ENCODE peak calls at places on chromosomes 11 and 22, in nine cellular contexts. One of them, this sample, is unnamed.

GRCh38 chr11:32658639-32659406 is 75.2 kb downstream of the EIF3M start:
- DNase-seq in osteoblast: no peak
- DNase-seq in heart left ventricle: no peak
- DNase-seq in IMR-90: peak
- DNase-seq in psoas muscle: no peak
- DNase-seq in mammary epithelial cell: peak
- DNase-seq in lower lobe of right lung: no peak
- DNase-seq in endodermal cell: no peak
- DNase-seq in foreskin fibroblast: peak
- DNase-seq in this sample: no peak

GRCh38 chr11:67373916-67374570 is 645 bp upstream of the CLCF1 start:
- DNase-seq in mammary epithelial cell: peak
- DNase-seq in lower lobe of right lung: peak
- DNase-seq in osteoblast: peak
- DNase-seq in foreskin fibroblast: peak
- DNase-seq in psoas muscle: peak
- DNase-seq in heart left ventricle: peak
- DNase-seq in IMR-90: peak
- DNase-seq in endodermal cell: peak
- DNase-seq in this sample: peak

GRCh38 chr22:48693377-48694135 is 1134.1 kb downstream of the BRD1 start:
- DNase-seq in endodermal cell: no peak
- DNase-seq in heart left ventricle: no peak
- DNase-seq in foreskin fibroblast: no peak
- DNase-seq in psoas muscle: peak
- DNase-seq in osteoblast: no peak
- DNase-seq in lower lobe of right lung: peak
- DNase-seq in mammary epithelial cell: no peak
- DNase-seq in IMR-90: no peak
- DNase-seq in this sample: no peak

GRCh38 chr22:19713650-19714319 is 518 bp upstream of the SEPTIN5 start:
- DNase-seq in osteoblast: peak
- DNase-seq in endodermal cell: peak
- DNase-seq in mammary epithelial cell: no peak
- DNase-seq in IMR-90: no peak
- DNase-seq in heart left ventricle: peak
- DNase-seq in foreskin fibroblast: no peak
- DNase-seq in lower lobe of right lung: no peak
- DNase-seq in psoas muscle: peak
- DNase-seq in this sample: no peak

GRCh38 chr11:7548659-7549283 is 35.0 kb downstream of the PPFIBP2 start:
- DNase-seq in IMR-90: no peak
- DNase-seq in endodermal cell: peak
- DNase-seq in heart left ventricle: no peak
- DNase-seq in mammary epithelial cell: no peak
- DNase-seq in osteoblast: no peak
- DNase-seq in psoas muscle: no peak
- DNase-seq in lower lobe of right lung: no peak
- DNase-seq in foreskin fibroblast: no peak
- DNase-seq in this sample: no peak

GRCh38 chr11:111331711-111332479 is 33.5 kb downstream of the POU2AF3 start:
- DNase-seq in endodermal cell: no peak
- DNase-seq in foreskin fibroblast: peak
- DNase-seq in psoas muscle: no peak
- DNase-seq in lower lobe of right lung: no peak
- DNase-seq in IMR-90: peak
- DNase-seq in osteoblast: no peak
- DNase-seq in heart left ventricle: no peak
- DNase-seq in mammary epithelial cell: peak
- DNase-seq in this sample: no peak

GRCh38 chr11:104534268-104534667 is 364.0 kb downstream of the CASP12 start:
- DNase-seq in psoas muscle: no peak
- DNase-seq in heart left ventricle: no peak
- DNase-seq in lower lobe of right lung: no peak
- DNase-seq in foreskin fibroblast: peak
- DNase-seq in IMR-90: peak
- DNase-seq in mammary epithelial cell: peak
- DNase-seq in endodermal cell: no peak
- DNase-seq in osteoblast: no peak
- DNase-seq in this sample: peak

GRCh38 chr22:47718337-47718736 is 955.9 kb downstream of the TBC1D22A start:
- DNase-seq in heart left ventricle: no peak
- DNase-seq in mammary epithelial cell: no peak
- DNase-seq in IMR-90: no peak
- DNase-seq in foreskin fibroblast: no peak
- DNase-seq in endodermal cell: no peak
- DNase-seq in lower lobe of right lung: no peak
- DNase-seq in osteoblast: no peak
- DNase-seq in psoas muscle: no peak
- DNase-seq in this sample: no peak

GRCh38 chr11:69878927-69879733 is 59.9 kb upstream of the FGF3 start:
- DNase-seq in endodermal cell: peak
- DNase-seq in heart left ventricle: peak
- DNase-seq in lower lobe of right lung: peak
- DNase-seq in psoas muscle: no peak
- DNase-seq in foreskin fibroblast: no peak
- DNase-seq in osteoblast: no peak
- DNase-seq in mammary epithelial cell: no peak
- DNase-seq in IMR-90: no peak
- DNase-seq in this sample: no peak

GRCh38 chr22:38572065-38572464 is 2.1 kb upstream of the DMC1 start:
- DNase-seq in IMR-90: peak
- DNase-seq in lower lobe of right lung: no peak
- DNase-seq in osteoblast: peak
- DNase-seq in foreskin fibroblast: peak
- DNase-seq in mammary epithelial cell: peak
- DNase-seq in heart left ventricle: no peak
- DNase-seq in psoas muscle: no peak
- DNase-seq in endodermal cell: peak
- DNase-seq in this sample: no peak

GRCh38 chr11:117618273-117618672 is 178.7 kb downstream of the DSCAML1 start:
- DNase-seq in lower lobe of right lung: no peak
- DNase-seq in foreskin fibroblast: no peak
- DNase-seq in psoas muscle: no peak
- DNase-seq in heart left ventricle: no peak
- DNase-seq in IMR-90: no peak
- DNase-seq in endodermal cell: no peak
- DNase-seq in osteoblast: no peak
- DNase-seq in mammary epithelial cell: no peak
- DNase-seq in this sample: no peak

GRCh38 chr11:63670077-63670737 is 969 bp downstream of the ATL3 start:
- DNase-seq in lower lobe of right lung: no peak
- DNase-seq in IMR-90: peak
- DNase-seq in heart left ventricle: no peak
- DNase-seq in mammary epithelial cell: peak
- DNase-seq in endodermal cell: no peak
- DNase-seq in osteoblast: peak
- DNase-seq in psoas muscle: no peak
- DNase-seq in foreskin fibroblast: no peak
- DNase-seq in this sample: peak

GRCh38 chr11:62461740-62462522 is 43.1 kb downstream of the SCGB1A1 start:
- DNase-seq in mammary epithelial cell: no peak
- DNase-seq in lower lobe of right lung: no peak
- DNase-seq in IMR-90: peak
- DNase-seq in psoas muscle: no peak
- DNase-seq in osteoblast: peak
- DNase-seq in heart left ventricle: no peak
- DNase-seq in foreskin fibroblast: no peak
- DNase-seq in endodermal cell: no peak
- DNase-seq in this sample: no peak

GRCh38 chr11:107679255-107680024 is 32.4 kb downstream of the SLN start:
- DNase-seq in IMR-90: no peak
- DNase-seq in endodermal cell: no peak
- DNase-seq in lower lobe of right lung: no peak
- DNase-seq in psoas muscle: no peak
- DNase-seq in foreskin fibroblast: no peak
- DNase-seq in mammary epithelial cell: no peak
- DNase-seq in heart left ventricle: no peak
- DNase-seq in osteoblast: no peak
- DNase-seq in this sample: no peak

GRCh38 chr11:120208777-120209176 is 2.1 kb upstream of the OAF start:
- DNase-seq in IMR-90: peak
- DNase-seq in osteoblast: no peak
- DNase-seq in foreskin fibroblast: peak
- DNase-seq in heart left ventricle: peak
- DNase-seq in mammary epithelial cell: peak
- DNase-seq in endodermal cell: no peak
- DNase-seq in lower lobe of right lung: no peak
- DNase-seq in psoas muscle: peak
- DNase-seq in this sample: peak

GRCh38 chr22:33513388-33514336 is 406.6 kb downstream of the LARGE1 start:
- DNase-seq in lower lobe of right lung: no peak
- DNase-seq in mammary epithelial cell: no peak
- DNase-seq in endodermal cell: no peak
- DNase-seq in foreskin fibroblast: no peak
- DNase-seq in heart left ventricle: no peak
- DNase-seq in IMR-90: peak
- DNase-seq in psoas muscle: no peak
- DNase-seq in osteoblast: peak
- DNase-seq in this sample: no peak

DNA sequence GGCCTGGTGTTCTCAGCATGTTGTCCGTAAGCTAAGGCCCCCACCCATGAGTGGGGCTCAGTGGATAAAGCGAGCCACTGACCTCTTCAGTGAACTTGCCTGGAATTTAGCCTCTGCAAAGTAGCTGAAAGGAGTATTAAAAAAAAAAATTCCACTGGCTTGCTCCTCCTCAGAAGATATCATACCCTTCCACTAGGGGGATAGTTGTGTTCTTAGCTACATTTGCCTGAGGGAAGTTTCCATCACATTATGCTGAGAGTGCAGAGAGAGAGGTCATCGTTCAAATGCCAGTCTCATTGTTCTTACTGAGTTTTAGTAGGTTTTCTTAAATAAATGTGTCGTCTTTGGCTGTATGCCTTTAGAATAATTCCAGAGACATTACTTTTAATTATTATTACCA is 879.7 kb downstream of the JRKL start:
- DNase-seq in foreskin fibroblast: no peak
- DNase-seq in osteoblast: no peak
- DNase-seq in heart left ventricle: no peak
- DNase-seq in psoas muscle: no peak
- DNase-seq in endodermal cell: no peak
- DNase-seq in lower lobe of right lung: no peak
- DNase-seq in IMR-90: no peak
- DNase-seq in mammary epithelial cell: peak
- DNase-seq in this sample: no peak
- TF ChIP-seq CTCF in foreskin fibroblast: no peak
- TF ChIP-seq CTCF in osteoblast: no peak
- TF ChIP-seq CTCF in heart left ventricle: no peak
- TF ChIP-seq CTCF in psoas muscle: peak
- TF ChIP-seq CTCF in endodermal cell: peak
- TF ChIP-seq CTCF in lower lobe of right lung: no peak
- TF ChIP-seq CTCF in IMR-90: no peak
- TF ChIP-seq CTCF in mammary epithelial cell: peak
- TF ChIP-seq CTCF in this sample: peak

GRCh38 chr11:14835491-14836105 is 56.4 kb downstream of the CYP2R1 start:
- DNase-seq in osteoblast: no peak
- DNase-seq in endodermal cell: no peak
- DNase-seq in mammary epithelial cell: no peak
- DNase-seq in lower lobe of right lung: no peak
- DNase-seq in psoas muscle: no peak
- DNase-seq in IMR-90: peak
- DNase-seq in foreskin fibroblast: no peak
- DNase-seq in heart left ventricle: no peak
- DNase-seq in this sample: no peak
- H3K4me3 ChIP-seq in osteoblast: no peak
- H3K4me3 ChIP-seq in endodermal cell: no peak
- H3K4me3 ChIP-seq in mammary epithelial cell: no peak
- H3K4me3 ChIP-seq in lower lobe of right lung: no peak
- H3K4me3 ChIP-seq in psoas muscle: no peak
- H3K4me3 ChIP-seq in IMR-90: no peak
- H3K4me3 ChIP-seq in foreskin fibroblast: no peak
- H3K4me3 ChIP-seq in heart left ventricle: no peak
- H3K4me3 ChIP-seq in this sample: no peak

DNA sequence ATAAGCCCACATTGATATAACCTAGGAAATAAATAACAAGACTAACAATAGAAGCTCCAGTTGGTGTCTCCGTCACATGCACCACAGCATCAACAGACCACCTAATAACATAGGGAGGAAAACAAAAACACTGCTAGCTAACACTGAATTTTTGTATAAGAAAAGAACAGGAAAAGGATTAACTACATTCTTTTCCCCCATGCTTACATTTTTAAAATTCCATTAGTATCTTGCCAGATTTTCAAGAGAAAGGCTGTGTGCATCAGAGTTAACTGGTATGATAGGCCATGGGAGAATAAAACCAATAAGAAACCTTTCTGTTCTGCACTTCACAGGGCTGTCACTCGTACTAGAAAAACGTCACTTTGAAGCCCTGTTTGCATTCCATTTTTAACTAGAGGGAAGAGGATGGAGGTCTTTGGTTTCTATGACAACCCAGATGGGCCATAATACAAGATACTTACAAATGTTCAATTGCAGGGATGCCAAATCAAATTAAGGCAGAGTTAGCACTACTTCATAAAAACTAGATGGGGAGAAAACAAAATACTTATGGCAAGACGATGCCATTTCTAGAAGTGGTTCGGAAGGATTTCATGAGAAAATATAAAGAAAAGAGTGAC is 79.1 kb downstream of the LARGE2 start:
- DNase-seq in foreskin fibroblast: no peak
- DNase-seq in heart left ventricle: no peak
- DNase-seq in lower lobe of right lung: no peak
- DNase-seq in osteoblast: peak
- DNase-seq in psoas muscle: no peak
- DNase-seq in mammary epithelial cell: no peak
- DNase-seq in endodermal cell: no peak
- DNase-seq in IMR-90: peak
- DNase-seq in this sample: peak
- TF ChIP-seq CTCF in foreskin fibroblast: no peak
- TF ChIP-seq CTCF in heart left ventricle: no peak
- TF ChIP-seq CTCF in lower lobe of right lung: no peak
- TF ChIP-seq CTCF in osteoblast: no peak
- TF ChIP-seq CTCF in psoas muscle: no peak
- TF ChIP-seq CTCF in mammary epithelial cell: no peak
- TF ChIP-seq CTCF in endodermal cell: no peak
- TF ChIP-seq CTCF in IMR-90: no peak
- TF ChIP-seq CTCF in this sample: no peak

GRCh38 chr11:125166347-125166841 is 1.8 kb downstream of the PKNOX2 start:
- DNase-seq in endodermal cell: peak
- DNase-seq in mammary epithelial cell: no peak
- DNase-seq in osteoblast: peak
- DNase-seq in lower lobe of right lung: no peak
- DNase-seq in heart left ventricle: no peak
- DNase-seq in foreskin fibroblast: no peak
- DNase-seq in IMR-90: no peak
- DNase-seq in psoas muscle: peak
- DNase-seq in this sample: no peak
- H3K4me3 ChIP-seq in endodermal cell: peak
- H3K4me3 ChIP-seq in mammary epithelial cell: no peak
- H3K4me3 ChIP-seq in osteoblast: peak
- H3K4me3 ChIP-seq in lower lobe of right lung: peak
- H3K4me3 ChIP-seq in heart left ventricle: peak
- H3K4me3 ChIP-seq in foreskin fibroblast: no peak
- H3K4me3 ChIP-seq in IMR-90: peak
- H3K4me3 ChIP-seq in psoas muscle: peak
- H3K4me3 ChIP-seq in this sample: peak

This sample was measured in retinal pigment epithelial cell.